ENCODE peak calls at places on chromosomes 7 and 10, in four cellular contexts. U is IMR-90, O is H1, Q is mesendoderm. K is an unnamed sample.

GRCh38 chr7:61111-61510 is 131.3 kb upstream of the FAM20C start:
- DNase-seq in U (no peak), O (no peak), Q (no peak), K (no peak)

GRCh38 chr7:127792528-127793342 is 140.7 kb downstream of the SND1 start:
- DNase-seq in U (no peak), O (peak; percentile 39), Q (peak; percentile 88), K (peak; percentile 84)

GRCh38 chr7:157397751-157398691 is 61.2 kb downstream of the DNAJB6 start:
- DNase-seq in U (peak; percentile 81), O (no peak), Q (peak; percentile 81), K (peak; percentile 72)

GRCh38 chr7:140675726-140676125 is 3.0 kb downstream of the ADCK2 start:
- DNase-seq in U (no peak), O (no peak), Q (no peak), K (no peak)

GRCh38 chr10:123043409-123043925 is 34.7 kb downstream of the ACADSB start:
- DNase-seq in U (peak; percentile 67), O (peak; percentile 70), Q (peak; percentile 91), K (peak; percentile 79)

GRCh38 chr10:43057231-43057711 is 19.6 kb upstream of the RET start:
- DNase-seq in U (no peak), O (no peak), Q (no peak), K (no peak)

GRCh38 chr10:91796332-91797076 is 1.7 kb upstream of the TNKS2 start:
- DNase-seq in U (no peak), O (no peak), Q (peak; percentile 39), K (peak; percentile 66)

GRCh38 chr7:2670720-2671391 is 17.1 kb upstream of the AMZ1 start:
- DNase-seq in U (peak; percentile 51), O (no peak), Q (peak; percentile 81), K (peak; percentile 88)

GRCh38 chr7:77570330-77571011 is 33.4 kb downstream of the PTPN12 start:
- DNase-seq in U (peak; percentile 69), O (no peak), Q (peak; percentile 15), K (no peak)

GRCh38 chr7:121192834-121193233 is 136.0 kb upstream of the WNT16 start:
- DNase-seq in U (peak; percentile 20), O (no peak), Q (no peak), K (no peak)

GRCh38 chr7:128264477-128264876 is 23.4 kb downstream of the LEP start:
- DNase-seq in U (no peak), O (no peak), Q (no peak), K (no peak)

GRCh38 chr10:76329891-76330575 is 898.6 kb downstream of the LRMDA start:
- DNase-seq in U (peak; percentile 62), O (no peak), Q (no peak), K (no peak)
- H3K4me2 ChIP-seq in U (peak overlapping the region; percentile 74), O (no peak overlapping the region), Q (no peak overlapping the region), K (no peak overlapping the region)

DNA sequence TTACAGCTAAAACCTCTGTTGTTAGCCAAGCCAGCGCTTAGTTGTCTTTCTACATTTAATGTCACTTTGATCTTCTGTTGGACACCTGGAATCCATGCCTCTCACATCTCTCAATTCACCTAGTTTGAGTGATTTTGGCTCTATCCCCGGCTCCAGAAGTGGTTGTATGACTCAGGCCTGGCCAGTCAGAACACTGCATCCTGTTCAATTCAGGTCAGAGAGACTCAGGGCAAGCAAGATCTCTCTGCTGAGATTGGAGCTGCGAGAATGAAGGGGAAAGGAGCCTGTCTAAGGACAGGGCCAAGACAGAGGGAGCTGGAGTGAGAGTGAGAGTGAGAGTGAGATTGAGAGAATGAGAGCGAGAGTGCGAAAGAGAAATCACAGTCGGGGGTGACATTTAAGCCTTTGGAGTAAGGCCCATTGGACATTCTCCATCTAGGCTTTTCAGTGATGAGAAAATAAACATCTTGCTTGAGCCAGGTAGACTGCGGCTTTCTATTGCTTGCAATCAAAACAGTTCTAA is 83.4 kb upstream of the DYNC1I1 start:
- DNase-seq in U (peak; percentile 1), O (no peak), Q (no peak), K (no peak)
- H4K5ac ChIP-seq in U (no peak overlapping the region), O (no peak overlapping the region), Q (no peak overlapping the region), K (no peak overlapping the region)

GRCh38 chr7:55066479-55066878 is 47.7 kb downstream of the EGFR start:
- DNase-seq in U (no peak), O (no peak), Q (peak; percentile 82), K (no peak)

GRCh38 chr7:55067748-55068147 is 48.9 kb downstream of the EGFR start:
- DNase-seq in U (no peak), O (no peak), Q (no peak), K (no peak)

GRCh38 chr7:55065079-55065478 is 46.3 kb downstream of the EGFR start:
- DNase-seq in U (peak; percentile 99), O (no peak), Q (peak; percentile 63), K (no peak)

GRCh38 chr7:55065511-55066229 is 46.9 kb downstream of the EGFR start:
- DNase-seq in U (peak; percentile 94), O (no peak), Q (peak; percentile 96), K (peak; percentile 40)

DNA sequence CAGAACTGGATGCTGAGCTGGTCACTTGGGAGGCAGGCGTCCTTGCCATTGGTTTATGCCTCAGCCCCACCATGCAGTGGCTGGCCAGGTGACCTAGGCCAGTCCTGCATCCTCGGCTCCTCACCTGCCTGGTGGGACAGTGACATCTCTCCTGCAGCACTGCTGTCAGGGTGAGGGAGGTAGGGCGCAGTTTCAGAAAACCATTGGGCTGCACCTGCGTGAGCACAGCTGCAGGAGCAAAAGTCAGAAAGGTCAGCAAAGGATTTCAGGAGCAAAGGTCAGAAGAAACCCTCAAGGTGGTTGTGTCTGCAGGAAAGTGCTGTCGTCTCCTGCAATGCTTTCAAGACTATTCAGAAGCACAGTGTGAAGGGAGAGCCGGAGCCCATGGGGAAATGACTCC is 48.1 kb downstream of the EGFR start:
- DNase-seq in U (no peak), O (no peak), Q (no peak), K (no peak)
- H3K4me2 ChIP-seq in U (peak overlapping the region; percentile 20), O (no peak overlapping the region), Q (no peak overlapping the region), K (no peak overlapping the region)

GRCh38 chr10:61795551-61795950 is 105.9 kb upstream of the ARID5B start:
- DNase-seq in U (no peak), O (no peak), Q (peak; percentile 27), K (peak; percentile 32)

GRCh38 chr10:61796785-61797184 is 104.7 kb upstream of the ARID5B start:
- DNase-seq in U (no peak), O (no peak), Q (no peak), K (no peak)

GRCh38 chr10:61795147-61795546 is 106.4 kb upstream of the ARID5B start:
- DNase-seq in U (no peak), O (no peak), Q (no peak), K (no peak)

GRCh38 chr10:61803269-61803668 is 98.2 kb upstream of the ARID5B start:
- DNase-seq in U (no peak), O (no peak), Q (no peak), K (no peak)

GRCh38 chr10:61798711-61799110 is 102.8 kb upstream of the ARID5B start:
- DNase-seq in U (no peak), O (no peak), Q (no peak), K (no peak)
- H4K5ac ChIP-seq in U (peak overlapping the region; percentile 10), O (no peak overlapping the region), Q (no peak overlapping the region), K (no peak overlapping the region)

K was measured in H9.